ENCODE peak calls at places on chromosome X, in nine cellular contexts. S is activated effector memory CD4-positive, alpha-beta T cell treated with Interleukin-2 at 50 U/mL for 16 hours; X is left ventricle myocardium inferior; W is activated CD4-positive, alpha-beta T cell treated with anti-CD3 and anti-CD28 coated beads, Interleukin-2, amount 50 U/mL, for 48 hours; K is NCI-H1694 treated with DMSO at 0.1 percent for 48 hours; A is fibroblast of the aortic adventitia; E is ascending aorta; D is T follicular helper cell; P is astrocyte of the hippocampus. Z is an unnamed sample.

GRCh38 chrX:13646154-13646549 is 6.8 kb upstream of the TCEANC start:
- DNase-seq in S (no peak), X (peak), W (peak), K (peak), A (peak), E (peak), D (peak), P (peak), Z (peak)

GRCh38 chrX:5936438-5936837 is 292.2 kb downstream of the NLGN4X start:
- DNase-seq in S (no peak), X (no peak), W (no peak), K (no peak), A (no peak), E (no peak), D (no peak), P (no peak), Z (no peak)

GRCh38 chrX:1394731-1395501 is 3.0 kb upstream of the SLC25A6 start:
- DNase-seq in S (no peak), X (peak), W (peak), K (no peak), A (peak), E (no peak), D (no peak), P (no peak), Z (peak)

GRCh38 chrX:21590012-21590776 is 67.9 kb downstream of the KLHL34 start:
- DNase-seq in S (no peak), X (no peak), W (no peak), K (no peak), A (no peak), E (no peak), D (no peak), P (no peak), Z (no peak)

GRCh38 chrX:72460715-72461114 is 111.9 kb downstream of the HDAC8 start:
- DNase-seq in S (no peak), X (no peak), W (no peak), K (no peak), A (no peak), E (no peak), D (no peak), P (no peak), Z (no peak)

GRCh38 chrX:110142096-110142495 is 139.2 kb downstream of the TMEM164 start:
- DNase-seq in S (no peak), X (no peak), W (no peak), K (no peak), A (peak), E (no peak), D (no peak), P (no peak), Z (no peak)

GRCh38 chrX:151970661-151971060 is 3.8 kb downstream of the GABRE start:
- DNase-seq in S (no peak), X (peak), W (no peak), K (no peak), A (peak), E (peak), D (no peak), P (peak), Z (peak)

GRCh38 chrX:150158554-150159332 is 204.4 kb upstream of the MAMLD1 start:
- DNase-seq in S (no peak), X (no peak), W (no peak), K (no peak), A (no peak), E (no peak), D (no peak), P (no peak), Z (no peak)

GRCh38 chrX:70755850-70756249 is 152.7 kb downstream of the TEX11 start:
- DNase-seq in S (peak), X (no peak), W (peak), K (no peak), A (no peak), E (no peak), D (peak), P (no peak), Z (no peak)

GRCh38 chrX:150414228-150414627 is 51.1 kb downstream of the MAMLD1 start:
- DNase-seq in S (no peak), X (no peak), W (no peak), K (no peak), A (no peak), E (no peak), D (no peak), P (no peak), Z (no peak)

GRCh38 chrX:89021964-89022363 is 274.9 kb downstream of the CPXCR1 start:
- DNase-seq in S (no peak), X (no peak), W (no peak), K (no peak), A (no peak), E (no peak), D (no peak), P (no peak), Z (no peak)

GRCh38 chrX:34734383-34734782 is 77.3 kb upstream of the TMEM47 start:
- DNase-seq in S (no peak), X (no peak), W (no peak), K (no peak), A (peak), E (no peak), D (no peak), P (peak), Z (peak)

GRCh38 chrX:80765226-80765625 is 44.5 kb downstream of the BRWD3 start:
- DNase-seq in S (no peak), X (no peak), W (no peak), K (no peak), A (peak), E (no peak), D (no peak), P (peak), Z (peak)

GRCh38 chrX:13419918-13420317 is 100.1 kb upstream of the ATXN3L start:
- DNase-seq in S (no peak), X (no peak), W (no peak), K (no peak), A (no peak), E (no peak), D (no peak), P (no peak), Z (no peak)

GRCh38 chrX:33138677-33139249 is 72.6 kb downstream of the DMD start:
- DNase-seq in S (no peak), X (no peak), W (no peak), K (no peak), A (peak), E (peak), D (no peak), P (peak), Z (no peak)

GRCh38 chrX:94831364-94831763 is 1157.4 kb downstream of the FAM133A start:
- DNase-seq in S (no peak), X (no peak), W (no peak), K (peak), A (peak), E (no peak), D (no peak), P (peak), Z (peak)

GRCh38 chrX:119647089-119647488 is 40.9 kb upstream of the NKRF start:
- DNase-seq in S (no peak), X (no peak), W (no peak), K (no peak), A (no peak), E (no peak), D (no peak), P (no peak), Z (no peak)

GRCh38 chrX:128781506-128781905 is 729.3 kb upstream of the ACTRT1 start:
- DNase-seq in S (no peak), X (no peak), W (peak), K (peak), A (no peak), E (no peak), D (peak), P (peak), Z (no peak)

GRCh38 chrX:82230013-82230412 is 1028.1 kb downstream of the SH3BGRL start:
- DNase-seq in S (no peak), X (no peak), W (no peak), K (no peak), A (no peak), E (no peak), D (no peak), P (no peak), Z (no peak)

GRCh38 chrX:96884027-96884426 is 319 bp downstream of the RPA4 start:
- DNase-seq in S (no peak), X (no peak), W (no peak), K (no peak), A (no peak), E (no peak), D (no peak), P (no peak), Z (no peak)

GRCh38 chrX:497201-497710 is 110.5 kb upstream of the PPP2R3B start:
- DNase-seq in S (no peak), X (no peak), W (no peak), K (no peak), A (no peak), E (no peak), D (no peak), P (no peak), Z (no peak)

GRCh38 chrX:118627084-118627758 is 100.2 kb upstream of the IL13RA1 start:
- DNase-seq in S (no peak), X (no peak), W (no peak), K (peak), A (no peak), E (no peak), D (no peak), P (no peak), Z (peak)

GRCh38 chrX:123084797-123085196 is 99.3 kb upstream of the GRIA3 start:
- DNase-seq in S (no peak), X (no peak), W (no peak), K (no peak), A (peak), E (no peak), D (no peak), P (peak), Z (peak)